ENCODE peak calls at places on chromosomes 1 and 21, in seven cellular contexts. S, R, I, T, A, L and X are unnamed samples.

GRCh38 chr1:46285730-46286477 is 17.5 kb downstream of the LRRC41 start:
- DNase-seq in S (no peak), R (no peak), I (peak; percentile 68), T (no peak), A (no peak), L (no peak), X (no peak)

GRCh38 chr1:17696417-17697301 is 58.5 kb upstream of the ACTL8 start:
- DNase-seq in S (no peak), R (peak; percentile 60), I (no peak), T (peak; percentile 52), A (no peak), L (no peak), X (no peak)

GRCh38 chr1:228517655-228518054 is 30.5 kb downstream of the RNF187 start:
- DNase-seq in S (no peak), R (no peak), I (no peak), T (no peak), A (no peak), L (no peak), X (no peak)

GRCh38 chr1:244919320-244920282 is 55.3 kb upstream of the HNRNPU start:
- DNase-seq in S (no peak), R (no peak), I (no peak), T (no peak), A (no peak), L (no peak), X (no peak)

GRCh38 chr1:94863297-94863911 is 43.2 kb downstream of the SLC44A3 start:
- DNase-seq in S (no peak), R (peak; percentile 94), I (no peak), T (no peak), A (no peak), L (no peak), X (no peak)

GRCh38 chr1:69919129-69919921 is 286.1 kb downstream of the LRRC40 start:
- DNase-seq in S (no peak), R (no peak), I (peak; percentile 72), T (no peak), A (no peak), L (no peak), X (no peak)

GRCh38 chr1:75855010-75855409 is 58.3 kb downstream of the MSH4 start:
- DNase-seq in S (no peak), R (peak; percentile 73), I (no peak), T (no peak), A (peak; percentile 75), L (no peak), X (no peak)

GRCh38 chr1:160168609-160169369 is 17.4 kb downstream of the ATP1A4 start:
- DNase-seq in S (no peak), R (peak; percentile 18), I (no peak), T (no peak), A (no peak), L (no peak), X (no peak)

GRCh38 chr1:6625579-6626149 is 996 bp downstream of the THAP3 start:
- DNase-seq in S (no peak), R (peak; percentile 39), I (no peak), T (no peak), A (no peak), L (peak; percentile 46), X (no peak)

GRCh38 chr1:26184086-26184485 is 6.3 kb upstream of the CATSPER4 start:
- DNase-seq in S (no peak), R (no peak), I (no peak), T (no peak), A (no peak), L (no peak), X (no peak)

GRCh38 chr1:156262461-156263287 is 14.8 kb upstream of the PAQR6 start:
- DNase-seq in S (no peak), R (peak; percentile 90), I (no peak), T (no peak), A (no peak), L (no peak), X (no peak)

GRCh38 chr1:12069616-12070244 is 6.6 kb downstream of the TNFRSF8 start:
- DNase-seq in S (no peak), R (peak; percentile 19), I (no peak), T (no peak), A (no peak), L (no peak), X (no peak)

GRCh38 chr1:202462342-202463076 is 114.0 kb downstream of the PPP1R12B start:
- DNase-seq in S (peak; percentile 36), R (no peak), I (no peak), T (no peak), A (no peak), L (no peak), X (no peak)

GRCh38 chr1:55626326-55626725 is 411.2 kb upstream of the USP24 start:
- DNase-seq in S (no peak), R (no peak), I (no peak), T (no peak), A (no peak), L (no peak), X (no peak)

GRCh38 chr1:173507847-173508209 is 30.7 kb downstream of the PRDX6 start:
- DNase-seq in S (no peak), R (no peak), I (no peak), T (no peak), A (no peak), L (no peak), X (no peak)

GRCh38 chr1:232045571-232045970 is 419.0 kb downstream of the DISC1 start:
- DNase-seq in S (no peak), R (no peak), I (no peak), T (no peak), A (no peak), L (no peak), X (no peak)

GRCh38 chr1:61301824-61302652 is 219.7 kb downstream of the NFIA start:
- DNase-seq in S (no peak), R (no peak), I (no peak), T (peak; percentile 8), A (peak; percentile 56), L (no peak), X (no peak)

GRCh38 chr1:162541619-162542141 is 19.8 kb upstream of the UAP1 start:
- DNase-seq in S (no peak), R (peak; percentile 98), I (no peak), T (peak; percentile 87), A (no peak), L (no peak), X (peak; percentile 73)

GRCh38 chr1:199759268-199759724 is 268.2 kb upstream of the NR5A2 start:
- DNase-seq in S (no peak), R (peak; percentile 43), I (no peak), T (no peak), A (no peak), L (no peak), X (no peak)

GRCh38 chr1:227357229-227358078 is 39.2 kb upstream of the CDC42BPA start:
- DNase-seq in S (peak; percentile 54), R (peak; percentile 81), I (no peak), T (peak; percentile 58), A (peak; percentile 52), L (peak; percentile 47), X (peak; percentile 43)

GRCh38 chr1:35369922-35370671 is 101.6 kb downstream of the ZMYM4 start:
- DNase-seq in S (peak; percentile 33), R (peak; percentile 83), I (no peak), T (peak; percentile 61), A (no peak), L (peak; percentile 27), X (no peak)

GRCh38 chr21:44653123-44653522 is 1.3 kb downstream of the KRTAP12-4 start:
- DNase-seq in S (no peak), R (no peak), I (peak; percentile 45), T (no peak), A (no peak), L (no peak), X (no peak)

GRCh38 chr1:180252638-180253536 is 22.8 kb downstream of the LHX4 start:
- DNase-seq in S (peak; percentile 76), R (no peak), I (peak; percentile 93), T (peak; percentile 30), A (peak; percentile 51), L (peak; percentile 72), X (peak; percentile 78)

GRCh38 chr1:217062566-217062965 is 339.3 kb upstream of the ESRRG start:
- DNase-seq in S (no peak), R (no peak), I (no peak), T (no peak), A (no peak), L (no peak), X (no peak)

GRCh38 chr1:217053666-217054065 is 330.4 kb upstream of the ESRRG start:
- DNase-seq in S (no peak), R (no peak), I (no peak), T (no peak), A (no peak), L (no peak), X (no peak)

GRCh38 chr1:217063065-217063908 is 340.1 kb upstream of the ESRRG start:
- DNase-seq in S (no peak), R (no peak), I (no peak), T (no peak), A (no peak), L (no peak), X (no peak)

GRCh38 chr1:217059401-217059800 is 336.2 kb upstream of the ESRRG start:
- DNase-seq in S (no peak), R (no peak), I (no peak), T (no peak), A (no peak), L (no peak), X (no peak)
- TF ChIP-seq CTCF in S (no peak), R (no peak), I (no peak), T (no peak), A (no peak), L (no peak), X (no peak)

GRCh38 chr1:248013229-248013710 is at the start of gene OR2L5:
- DNase-seq in S (no peak), R (no peak), I (no peak), T (no peak), A (no peak), L (no peak), X (no peak)

DNA sequence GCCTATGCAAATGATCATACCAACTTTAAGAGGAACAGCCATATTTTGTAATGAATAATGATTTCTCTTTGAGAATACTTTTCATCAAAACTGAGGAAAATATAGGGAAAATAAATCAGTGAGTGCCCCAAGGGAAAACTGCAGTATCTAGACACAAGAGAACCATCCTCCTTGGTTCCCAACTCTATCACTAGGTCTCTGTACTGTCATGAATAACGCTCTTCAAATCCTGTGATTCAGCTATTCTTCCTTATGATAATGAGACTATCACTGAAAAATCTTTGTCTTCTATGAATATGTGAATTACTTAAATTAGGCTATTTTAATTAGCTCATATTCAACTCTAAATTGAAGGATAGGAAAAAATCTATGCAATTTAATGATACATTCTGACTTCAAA is 2.3 kb downstream of the OR2L5 start:
- DNase-seq in S (no peak), R (no peak), I (no peak), T (no peak), A (no peak), L (no peak), X (no peak)
- H3K9me3 ChIP-seq in S (no peaks in the 10 kb centered on the region), R (peaks cover 8% of the 10 kb centered on the region), I (peaks cover 16% of the 10 kb centered on the region), T (peaks cover 5% of the 10 kb centered on the region), A (peaks cover 84% of the 10 kb centered on the region), L (peaks cover 39% of the 10 kb centered on the region), X (no peaks in the 10 kb centered on the region)

GRCh38 chr1:44588551-44588950 is 85.7 kb downstream of the TMEM53 start:
- DNase-seq in S (no peak), R (no peak), I (no peak), T (no peak), A (no peak), L (no peak), X (no peak)
- H3K27me3 ChIP-seq in S (no peaks in the 10 kb centered on the region), R (peaks cover 20% of the 10 kb centered on the region), I (no peaks in the 10 kb centered on the region), T (peaks cover 33% of the 10 kb centered on the region), A (no peaks in the 10 kb centered on the region), L (peaks cover 21% of the 10 kb centered on the region), X (no peaks in the 10 kb centered on the region)

DNA sequence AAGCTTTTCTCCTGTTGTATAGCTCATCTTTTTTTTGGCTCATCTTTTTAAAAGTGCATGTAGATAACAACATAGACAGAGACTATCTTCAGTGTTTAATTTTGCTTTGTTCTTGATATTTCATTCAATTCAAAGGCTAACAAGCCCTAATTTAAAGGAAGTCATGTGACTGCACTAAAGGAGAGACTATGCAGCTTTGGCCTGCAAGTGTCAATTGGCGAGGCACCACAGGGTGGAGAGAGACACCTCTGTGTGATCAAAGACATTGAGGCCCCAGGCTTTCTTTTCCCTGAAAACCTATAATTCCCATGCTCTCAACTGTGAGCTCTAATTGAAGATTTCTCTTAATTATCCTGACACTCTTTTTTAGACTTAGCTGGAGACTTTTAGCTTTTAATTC is 53.6 kb downstream of the CHODL start:
- DNase-seq in S (no peak), R (no peak), I (no peak), T (no peak), A (no peak), L (no peak), X (no peak)
- TF ChIP-seq CTCF in S (no peak), R (no peak), I (no peak), T (no peak), A (no peak), L (no peak), X (no peak)